ENCODE peak calls at places on chromosomes 7 and 10, in nine cellular contexts. Z is SJSA1, T is HAP-1, K is fibroblast of mammary gland, L is neural progenitor cell, E is heart left ventricle, H is astrocyte of the spinal cord, A is GM12878, W is AG04450. Q is an unnamed sample.

GRCh38 chr7:122132341-122132740 is 11.7 kb downstream of the AASS start:
- DNase-seq in L (no peak), E (no peak), T (no peak), K (peak; percentile 83), H (peak; percentile 64), W (no peak), A (no peak), Z (no peak), Q (no peak)

GRCh38 chr10:33862706-33863105 is 528.2 kb upstream of the NRP1 start:
- DNase-seq in Z (no peak), H (no peak), A (no peak), T (no peak), E (no peak), K (no peak), W (no peak), L (no peak), Q (no peak)

GRCh38 chr10:6054884-6055283 is 7.3 kb downstream of the IL2RA start:
- DNase-seq in L (no peak), Z (no peak), E (no peak), W (no peak), H (no peak), A (no peak), K (no peak), T (no peak), Q (no peak)

GRCh38 chr7:113207441-113207840 is 89.1 kb upstream of the SMIM30 start:
- DNase-seq in T (no peak), W (no peak), H (no peak), Z (no peak), K (peak; percentile 46), E (no peak), L (no peak), A (no peak), Q (no peak)

GRCh38 chr7:18027628-18028027 is at the start of gene PRPS1L1:
- DNase-seq in L (no peak), Z (no peak), A (no peak), W (no peak), H (no peak), K (no peak), T (no peak), E (no peak), Q (no peak)

GRCh38 chr10:43294241-43294658 is 27.4 kb upstream of the RASGEF1A start:
- DNase-seq in L (no peak), Z (no peak), H (no peak), A (no peak), K (no peak), E (no peak), W (no peak), T (no peak), Q (no peak)

GRCh38 chr7:1210321-1210978 is 22.2 kb upstream of the UNCX start:
- DNase-seq in T (no peak), Z (no peak), K (no peak), W (no peak), E (peak; percentile 39), H (no peak), A (no peak), L (no peak), Q (no peak)

GRCh38 chr7:87113077-87113476 is 39.2 kb upstream of the DMTF1 start:
- DNase-seq in Z (no peak), K (peak; percentile 51), L (no peak), E (peak; percentile 24), H (peak; percentile 38), W (no peak), A (no peak), T (no peak), Q (no peak)

GRCh38 chr7:96723622-96724021 is 14.0 kb upstream of the SEM1 start:
- DNase-seq in H (no peak), Z (no peak), K (peak; percentile 47), W (no peak), A (no peak), L (no peak), T (peak; percentile 20), E (no peak), Q (no peak)

GRCh38 chr7:128347573-128348147 is 4.0 kb upstream of the RBM28 start:
- DNase-seq in H (peak; percentile 39), A (no peak), T (peak; percentile 32), K (peak; percentile 53), Z (no peak), W (no peak), L (peak; percentile 69), E (no peak), Q (no peak)

GRCh38 chr7:115356139-115356746 is 434.3 kb downstream of the MDFIC start:
- DNase-seq in E (no peak), T (no peak), L (peak; percentile 26), Z (no peak), H (peak; percentile 22), A (no peak), W (no peak), K (peak; percentile 44), Q (no peak)

GRCh38 chr7:129764685-129765084 is 153.2 kb downstream of the NRF1 start:
- DNase-seq in A (no peak), K (no peak), T (no peak), Z (no peak), W (no peak), L (no peak), H (no peak), E (no peak), Q (no peak)

GRCh38 chr7:42832672-42833071 is 79.2 kb downstream of the C7orf25 start:
- DNase-seq in H (no peak), Z (no peak), E (no peak), A (no peak), W (no peak), T (no peak), K (no peak), L (no peak), Q (no peak)

GRCh38 chr7:92695308-92696261 is 105.4 kb upstream of the FAM133B start:
- DNase-seq in W (peak; percentile 80), T (peak; percentile 80), K (peak; percentile 93), E (peak; percentile 30), H (peak; percentile 91), A (no peak), L (peak; percentile 71), Z (peak; percentile 70), Q (peak; percentile 58)

GRCh38 chr10:120950103-120950561 is 99.0 kb downstream of the WDR11 start:
- DNase-seq in W (no peak), E (no peak), H (peak; percentile 11), T (peak; percentile 74), Z (no peak), K (no peak), L (peak; percentile 89), A (no peak), Q (no peak)

GRCh38 chr10:120951288-120951687 is 100.1 kb downstream of the WDR11 start:
- DNase-seq in H (no peak), A (no peak), T (no peak), W (no peak), L (peak; percentile 48), Z (no peak), E (no peak), K (no peak), Q (no peak)

GRCh38 chr10:120948889-120949382 is 97.8 kb downstream of the WDR11 start:
- DNase-seq in A (no peak), H (peak; percentile 65), K (peak; percentile 57), T (peak; percentile 78), W (peak; percentile 15), Z (no peak), L (peak; percentile 92), E (peak; percentile 70), Q (no peak)

GRCh38 chr10:120946497-120946896 is 95.3 kb downstream of the WDR11 start:
- DNase-seq in K (no peak), W (no peak), T (no peak), L (no peak), Z (no peak), H (no peak), E (no peak), A (no peak), Q (no peak)

DNA sequence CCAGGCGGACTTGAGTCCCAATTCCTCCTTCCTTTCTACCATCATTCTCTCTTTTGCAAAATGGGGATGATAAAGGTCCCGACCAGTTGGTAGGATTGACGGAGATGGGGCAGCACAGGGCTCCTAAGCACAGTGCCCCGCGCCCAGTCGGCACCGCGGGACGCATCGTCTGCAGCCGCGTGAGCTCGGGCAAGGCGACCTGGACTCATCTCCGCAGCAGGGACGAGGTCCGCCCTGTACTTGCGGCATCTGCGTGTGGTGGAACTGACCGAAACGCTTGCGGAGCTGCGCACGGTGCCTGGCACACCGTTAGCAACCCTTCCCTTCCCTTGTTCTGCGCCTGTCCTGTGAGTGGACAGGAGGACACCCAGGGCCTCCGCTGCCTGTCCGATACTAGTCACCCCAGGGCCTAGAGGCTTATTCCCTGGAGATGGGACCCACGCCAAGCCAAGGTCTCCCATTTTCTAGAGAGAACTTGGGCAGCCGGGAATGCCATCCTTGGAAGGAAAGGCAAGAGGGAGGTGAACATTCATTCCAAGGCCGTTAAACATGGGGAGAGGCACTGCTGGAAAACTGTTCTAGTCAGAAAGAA is 98.4 kb downstream of the WDR11 start:
- DNase-seq in Z (no peak), K (no peak), L (peak; percentile 60), A (no peak), T (no peak), H (peak; percentile 9), W (no peak), E (no peak), Q (no peak)
- H3K4me3 ChIP-seq in Z (no peak overlapping the region), K (peak overlapping the region; percentile 41), L (peak overlapping the region; percentile 57), A (no peak overlapping the region), T (peak overlapping the region; percentile 25), H (peak overlapping the region; percentile 40), W (peak overlapping the region; percentile 55), E (peak overlapping the region; percentile 50), Q (no peak overlapping the region)

DNA sequence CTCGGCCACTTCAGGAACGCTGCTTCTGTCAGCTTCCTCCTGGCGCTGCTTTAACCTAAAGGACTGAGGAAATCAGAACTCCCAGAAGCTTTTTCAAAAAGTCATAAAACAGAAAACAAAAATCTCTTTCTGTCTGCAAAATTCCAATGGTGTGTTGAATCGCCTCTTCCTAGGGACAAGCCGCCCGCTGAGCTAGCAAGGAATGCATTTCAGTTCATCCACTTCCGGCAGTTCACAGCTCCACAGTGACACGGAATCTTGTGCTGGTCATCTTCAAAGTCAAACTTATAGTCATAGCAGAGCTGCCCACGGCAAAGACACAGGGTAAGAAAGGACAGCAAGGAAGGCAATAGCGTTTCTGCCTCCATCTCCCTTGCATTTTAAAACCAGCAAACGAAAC is 111.1 kb downstream of the GALNT11 start:
- DNase-seq in H (peak; percentile 65), K (peak; percentile 50), A (no peak), E (no peak), Z (peak; percentile 79), W (no peak), L (peak; percentile 15), T (no peak), Q (no peak)
- H3K4me3 ChIP-seq in H (no peak overlapping the region), K (no peak overlapping the region), A (no peak overlapping the region), E (peak overlapping the region; percentile 20), Z (no peak overlapping the region), W (no peak overlapping the region), L (no peak overlapping the region), T (no peak overlapping the region), Q (no peak overlapping the region)

GRCh38 chr10:91380873-91381561 is 29.1 kb upstream of the HECTD2 start:
- DNase-seq in T (no peak), A (no peak), E (peak; percentile 21), Z (peak; percentile 80), K (no peak), W (no peak), H (no peak), L (peak; percentile 49), Q (no peak)
- H3K4me3 ChIP-seq in T (no peak overlapping the region), A (no peak overlapping the region), E (peak overlapping the region; percentile 19), Z (no peak overlapping the region), K (no peak overlapping the region), W (no peak overlapping the region), H (no peak overlapping the region), L (no peak overlapping the region), Q (no peak overlapping the region)

DNA sequence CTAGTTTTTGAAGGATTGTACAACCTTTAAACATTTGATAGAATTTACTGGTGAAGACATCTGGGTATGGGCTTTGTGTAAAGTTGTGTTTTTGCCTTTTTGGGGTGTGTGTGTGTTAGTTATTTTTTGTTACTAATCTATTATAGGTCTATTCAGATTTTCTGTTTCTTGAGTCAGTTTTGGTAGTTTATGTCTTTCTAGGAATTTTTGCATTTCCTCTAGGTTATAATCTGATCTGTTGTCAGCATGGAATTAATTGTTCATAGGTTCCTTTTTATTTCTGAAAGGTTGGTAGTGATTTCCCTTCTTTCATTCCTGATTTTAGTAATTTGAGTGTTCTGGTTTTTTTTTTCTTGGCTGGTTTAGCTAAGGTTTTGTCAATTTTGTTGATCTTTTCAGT is 17.7 kb downstream of the SEPTIN7 start:
- DNase-seq in A (no peak), T (no peak), K (no peak), L (no peak), H (no peak), W (no peak), E (no peak), Z (no peak), Q (no peak)
- H3K4me3 ChIP-seq in A (no peak overlapping the region), T (no peak overlapping the region), K (no peak overlapping the region), L (no peak overlapping the region), H (no peak overlapping the region), W (no peak overlapping the region), E (no peak overlapping the region), Z (no peak overlapping the region), Q (no peak overlapping the region)